ENCODE peak calls at places on chromosomes 6 and 20, in eight cellular contexts. E is OCI-LY7, P is ascending aorta, U is esophagus squamous epithelium, Q is K562, G is upper lobe of right lung, W is substantia nigra, H is GM23248. D is an unnamed sample.

GRCh38 chr20:888057-888456 is 28.1 kb downstream of the ANGPT4 start:
- DNase-seq in E (no peak), H (no peak), P (no peak), U (no peak), G (no peak), Q (no peak), W (no peak), D (no peak)

GRCh38 chr20:63739129-63740069 is at the start of gene SLC2A4RG:
- DNase-seq in W (peak; percentile 32), G (peak; percentile 92), E (peak; percentile 84), H (peak; percentile 94), U (no peak), P (no peak), Q (peak; percentile 87), D (peak; percentile 92)

GRCh38 chr20:23546435-23547144 is 21.7 kb downstream of the CST9L start:
- DNase-seq in U (no peak), H (no peak), E (no peak), P (no peak), Q (no peak), W (no peak), G (no peak), D (no peak)

GRCh38 chr6:13428528-13429405 is 58.6 kb downstream of the GFOD1 start:
- DNase-seq in G (no peak), U (no peak), W (no peak), H (no peak), E (peak; percentile 53), Q (peak; percentile 16), P (no peak), D (no peak)

GRCh38 chr6:34526241-34526972 is 29.7 kb downstream of the SPDEF start:
- DNase-seq in Q (peak; percentile 30), W (no peak), G (no peak), P (no peak), H (no peak), E (no peak), U (no peak), D (no peak)

GRCh38 chr6:19759117-19759880 is 77.9 kb upstream of the ID4 start:
- DNase-seq in Q (no peak), P (no peak), H (peak; percentile 90), E (no peak), G (no peak), U (no peak), W (no peak), D (peak; percentile 54)

GRCh38 chr6:46967950-46968349 is 46.2 kb upstream of the ADGRF5 start:
- DNase-seq in U (no peak), P (no peak), E (no peak), G (no peak), W (no peak), H (no peak), Q (no peak), D (no peak)

GRCh38 chr20:24872291-24873014 is 76.6 kb upstream of the CST7 start:
- DNase-seq in Q (no peak), E (peak; percentile 21), G (peak; percentile 63), U (no peak), W (no peak), H (no peak), P (no peak), D (no peak)

GRCh38 chr20:38667417-38667956 is 56.8 kb upstream of the SLC32A1 start:
- DNase-seq in P (no peak), U (no peak), W (no peak), E (no peak), G (no peak), Q (no peak), H (no peak), D (no peak)

GRCh38 chr6:158283304-158284005 is 28.8 kb upstream of the TULP4 start:
- DNase-seq in Q (no peak), U (no peak), W (no peak), G (no peak), P (no peak), E (peak; percentile 22), H (peak; percentile 42), D (peak; percentile 71)

GRCh38 chr6:74091133-74091793 is 395.3 kb downstream of the CD109 start:
- DNase-seq in Q (peak; percentile 26), P (no peak), W (no peak), U (no peak), E (peak; percentile 45), H (peak; percentile 67), G (no peak), D (peak; percentile 66)

GRCh38 chr6:168097221-168097620 is 18.2 kb upstream of the FRMD1 start:
- DNase-seq in P (no peak), Q (no peak), U (no peak), G (no peak), H (no peak), E (no peak), W (no peak), D (no peak)

GRCh38 chr6:84411060-84411629 is 183.7 kb upstream of the CEP162 start:
- DNase-seq in P (no peak), H (peak; percentile 94), W (no peak), U (no peak), Q (no peak), E (no peak), G (no peak), D (peak; percentile 82)

GRCh38 chr6:159897603-159898002 is 6.8 kb downstream of the MAS1 start:
- DNase-seq in E (no peak), H (no peak), G (no peak), P (no peak), W (no peak), Q (no peak), U (no peak), D (no peak)

GRCh38 chr6:56058636-56059035 is 183.2 kb upstream of the BMP5 start:
- DNase-seq in Q (no peak), G (no peak), E (no peak), H (no peak), U (no peak), W (no peak), P (no peak), D (peak; percentile 59)

GRCh38 chr20:19737025-19737424 is 21.0 kb upstream of the RIN2 start:
- DNase-seq in W (no peak), Q (no peak), P (no peak), U (no peak), G (no peak), H (peak; percentile 91), E (no peak), D (peak; percentile 70)

GRCh38 chr6:163261361-163261760 is 153.2 kb upstream of the QKI start:
- DNase-seq in H (no peak), W (no peak), U (no peak), Q (no peak), G (no peak), E (no peak), P (no peak), D (no peak)

GRCh38 chr6:4774715-4775590 is 1.3 kb upstream of the CDYL start:
- DNase-seq in E (no peak), H (peak; percentile 38), P (no peak), Q (no peak), G (no peak), U (no peak), W (no peak), D (peak; percentile 8)

GRCh38 chr20:45300961-45301360 is 5.7 kb upstream of the RBPJL start:
- DNase-seq in E (peak; percentile 37), H (peak; percentile 53), U (no peak), P (no peak), Q (peak; percentile 71), G (no peak), W (no peak), D (peak; percentile 37)

GRCh38 chr6:41122918-41123317 is 31.2 kb downstream of the TREML1 start:
- DNase-seq in E (no peak), W (no peak), G (no peak), U (no peak), Q (no peak), P (no peak), H (no peak), D (peak; percentile 61)

DNA sequence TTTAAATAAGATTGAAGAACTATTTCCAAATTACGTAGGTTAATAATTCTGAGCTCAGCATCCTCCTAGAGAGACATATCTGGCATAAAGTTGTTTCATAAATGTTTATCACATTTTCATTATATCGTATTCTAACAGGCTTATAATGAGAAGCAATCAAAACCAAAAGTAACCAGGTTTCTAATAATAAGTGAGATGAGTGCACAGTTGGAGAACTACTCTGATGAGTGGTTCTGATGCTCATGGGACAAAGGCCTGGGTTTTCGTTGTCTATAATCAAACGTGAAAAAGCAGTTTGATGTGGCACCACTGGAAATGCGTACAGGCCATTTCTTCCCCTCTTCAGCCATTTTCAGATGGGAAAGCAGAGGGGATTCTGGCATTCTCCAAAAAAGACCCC is 4.7 kb upstream of the SERPINB6 start:
- DNase-seq in U (no peak), H (peak; percentile 22), Q (no peak), E (no peak), W (no peak), P (no peak), G (no peak), D (no peak)
- H3K27ac ChIP-seq in U (peak overlapping the region; percentile 4), H (peak overlapping the region; percentile 88), Q (no peak overlapping the region), E (no peak overlapping the region), W (no peak overlapping the region), P (no peak overlapping the region), G (no peak overlapping the region), D (no peak overlapping the region)

GRCh38 chr6:17469006-17469972 is 75.9 kb downstream of the CAP2 start:
- DNase-seq in Q (peak; percentile 10), H (peak; percentile 49), W (no peak), G (no peak), U (no peak), P (no peak), E (no peak), D (no peak)
- H3K27ac ChIP-seq in Q (no peak overlapping the region), H (no peak overlapping the region), W (no peak overlapping the region), G (no peak overlapping the region), U (peak overlapping the region; percentile 78), P (no peak overlapping the region), E (no peak overlapping the region), D (peak overlapping the region; percentile 71)

DNA sequence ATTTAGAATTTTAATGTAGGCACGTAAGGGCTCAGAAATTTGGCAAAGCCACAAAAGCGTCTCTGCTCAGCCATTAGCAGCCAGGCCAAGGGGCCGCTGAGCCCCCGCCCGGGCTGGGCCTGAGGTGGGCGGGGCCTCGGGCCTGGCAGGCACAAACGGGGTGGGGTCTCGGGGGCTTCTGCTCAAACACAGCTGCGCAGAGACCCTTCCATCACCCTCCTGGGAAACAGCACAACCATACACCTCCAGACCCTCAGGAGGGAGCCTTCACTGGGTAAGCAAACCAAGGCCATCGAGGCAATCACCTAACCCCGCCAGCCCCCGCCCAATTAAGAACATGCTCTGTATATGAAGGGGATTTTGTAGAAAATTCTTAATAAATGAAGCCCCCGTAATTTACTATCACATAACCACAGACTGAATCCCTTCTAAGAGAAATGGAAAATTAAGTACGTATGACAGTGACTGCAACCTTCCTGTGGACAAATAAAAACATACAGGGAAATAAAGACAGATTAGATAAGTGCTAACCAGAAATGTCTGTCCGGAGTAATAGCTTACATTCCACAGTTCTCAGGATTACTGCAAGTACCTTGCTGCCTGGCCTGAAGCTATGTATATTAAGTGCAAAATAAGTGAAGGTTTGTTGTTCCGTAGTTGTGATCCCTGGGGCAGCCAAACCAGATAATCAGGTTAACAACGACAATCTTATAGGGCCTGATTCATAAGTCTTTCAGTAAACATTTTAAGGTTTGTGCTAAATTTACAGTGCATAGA is 3.0 kb downstream of the NEDD9 start:
- DNase-seq in G (no peak), H (peak; percentile 31), Q (no peak), U (no peak), E (no peak), P (no peak), W (no peak), D (no peak)
- H3K27ac ChIP-seq in G (peak overlapping the region; percentile 94), H (no peak overlapping the region), Q (no peak overlapping the region), U (peak overlapping the region; percentile 92), E (no peak overlapping the region), P (peak overlapping the region; percentile 95), W (peak overlapping the region; percentile 17), D (peak overlapping the region; percentile 47)

DNA sequence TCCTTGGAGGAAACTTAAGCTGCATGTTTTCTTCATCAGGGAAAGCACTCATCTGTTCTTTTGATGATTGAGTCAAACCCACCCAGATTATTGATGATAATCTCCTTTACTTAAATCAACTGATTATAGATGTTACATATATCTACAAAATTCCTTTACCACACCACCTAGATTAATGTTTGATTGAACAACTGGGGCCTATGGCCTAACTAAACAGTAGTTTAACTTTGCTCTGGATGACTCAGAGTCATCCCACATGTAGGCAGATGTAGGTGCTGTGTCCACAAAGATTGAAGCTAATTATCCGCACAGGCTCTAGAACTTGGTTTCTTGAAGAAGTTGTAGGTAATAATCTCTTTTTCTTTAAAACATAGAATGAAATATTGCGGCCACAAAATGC is 42.2 kb downstream of the PKIB start:
- DNase-seq in Q (no peak), W (no peak), H (no peak), E (no peak), P (no peak), G (no peak), U (no peak), D (no peak)
- H3K27ac ChIP-seq in Q (no peak overlapping the region), W (no peak overlapping the region), H (no peak overlapping the region), E (no peak overlapping the region), P (no peak overlapping the region), G (no peak overlapping the region), U (no peak overlapping the region), D (no peak overlapping the region)

D was measured in cardiac muscle cell.